ENCODE peak calls at places on chromosomes 6 and 20, in seven cellular contexts. One of them, this sample, is unnamed.
A peak's percentile ranks its signal among the peaks of the same experiment; 100 is the strongest.

GRCh38 chr6:39416728-39417127 is 94.2 kb upstream of the KCNK16 start:
- DNase-seq in mucosa of descending colon: no peak
- DNase-seq in GM23338: no peak
- DNase-seq in AG04450: no peak
- DNase-seq in astrocyte of the spinal cord: peak; percentile 73
- DNase-seq in brain microvascular endothelial cell: peak; percentile 77
- DNase-seq in HCT116: no peak
- DNase-seq in this sample: no peak

GRCh38 chr6:13695217-13695616 is 16.4 kb downstream of the RANBP9 start:
- DNase-seq in HCT116: no peak
- DNase-seq in brain microvascular endothelial cell: no peak
- DNase-seq in astrocyte of the spinal cord: no peak
- DNase-seq in mucosa of descending colon: no peak
- DNase-seq in GM23338: no peak
- DNase-seq in AG04450: peak; percentile 29
- DNase-seq in this sample: no peak

GRCh38 chr20:48769111-48769879 is 58.5 kb downstream of the PREX1 start:
- DNase-seq in HCT116: no peak
- DNase-seq in astrocyte of the spinal cord: no peak
- DNase-seq in GM23338: peak; percentile 41
- DNase-seq in AG04450: no peak
- DNase-seq in mucosa of descending colon: peak; percentile 21
- DNase-seq in brain microvascular endothelial cell: no peak
- DNase-seq in this sample: no peak

GRCh38 chr20:32112862-32113261 is 3.3 kb downstream of the TM9SF4 start:
- DNase-seq in brain microvascular endothelial cell: no peak
- DNase-seq in mucosa of descending colon: peak; percentile 61
- DNase-seq in astrocyte of the spinal cord: no peak
- DNase-seq in AG04450: no peak
- DNase-seq in GM23338: no peak
- DNase-seq in HCT116: no peak
- DNase-seq in this sample: no peak

GRCh38 chr6:100881707-100882040 is 545 bp upstream of the ASCC3 start:
- DNase-seq in mucosa of descending colon: no peak
- DNase-seq in brain microvascular endothelial cell: no peak
- DNase-seq in AG04450: no peak
- DNase-seq in astrocyte of the spinal cord: no peak
- DNase-seq in HCT116: no peak
- DNase-seq in GM23338: no peak
- DNase-seq in this sample: no peak

GRCh38 chr6:5422321-5422915 is 161.1 kb downstream of the FARS2 start:
- DNase-seq in astrocyte of the spinal cord: peak; percentile 59
- DNase-seq in HCT116: peak; percentile 7
- DNase-seq in AG04450: peak; percentile 21
- DNase-seq in mucosa of descending colon: peak; percentile 35
- DNase-seq in brain microvascular endothelial cell: peak; percentile 47
- DNase-seq in GM23338: peak; percentile 76
- DNase-seq in this sample: peak; percentile 36

GRCh38 chr6:41258196-41258493 is 28.3 kb downstream of the TREM1 start:
- DNase-seq in mucosa of descending colon: no peak
- DNase-seq in brain microvascular endothelial cell: no peak
- DNase-seq in AG04450: no peak
- DNase-seq in HCT116: no peak
- DNase-seq in GM23338: no peak
- DNase-seq in astrocyte of the spinal cord: no peak
- DNase-seq in this sample: no peak

GRCh38 chr6:125444234-125444949 is 142.6 kb upstream of the HDDC2 start:
- DNase-seq in HCT116: no peak
- DNase-seq in astrocyte of the spinal cord: peak; percentile 40
- DNase-seq in AG04450: no peak
- DNase-seq in mucosa of descending colon: peak; percentile 27
- DNase-seq in brain microvascular endothelial cell: peak; percentile 43
- DNase-seq in GM23338: no peak
- DNase-seq in this sample: no peak

GRCh38 chr6:25601797-25602679 is 50.0 kb upstream of the SCGN start:
- DNase-seq in AG04450: peak; percentile 15
- DNase-seq in mucosa of descending colon: no peak
- DNase-seq in HCT116: peak; percentile 28
- DNase-seq in GM23338: peak; percentile 73
- DNase-seq in brain microvascular endothelial cell: no peak
- DNase-seq in astrocyte of the spinal cord: peak; percentile 66
- DNase-seq in this sample: peak; percentile 40

GRCh38 chr6:28922004-28922840 is 1.6 kb downstream of the TRIM27 start:
- DNase-seq in HCT116: peak; percentile 62
- DNase-seq in mucosa of descending colon: no peak
- DNase-seq in GM23338: no peak
- DNase-seq in AG04450: no peak
- DNase-seq in astrocyte of the spinal cord: peak; percentile 22
- DNase-seq in brain microvascular endothelial cell: peak; percentile 19
- DNase-seq in this sample: peak; percentile 25

GRCh38 chr20:19885981-19886665 is 128.1 kb downstream of the RIN2 start:
- DNase-seq in brain microvascular endothelial cell: peak; percentile 16
- DNase-seq in GM23338: peak; percentile 7
- DNase-seq in mucosa of descending colon: peak; percentile 85
- DNase-seq in astrocyte of the spinal cord: no peak
- DNase-seq in AG04450: no peak
- DNase-seq in HCT116: no peak
- DNase-seq in this sample: peak; percentile 51

GRCh38 chr6:84789170-84789569 is 24.8 kb upstream of the TBX18 start:
- DNase-seq in GM23338: no peak
- DNase-seq in AG04450: no peak
- DNase-seq in HCT116: no peak
- DNase-seq in brain microvascular endothelial cell: no peak
- DNase-seq in astrocyte of the spinal cord: no peak
- DNase-seq in mucosa of descending colon: no peak
- DNase-seq in this sample: no peak

GRCh38 chr6:142744836-142745235 is 200.1 kb downstream of the HIVEP2 start:
- DNase-seq in mucosa of descending colon: no peak
- DNase-seq in AG04450: no peak
- DNase-seq in brain microvascular endothelial cell: peak; percentile 29
- DNase-seq in astrocyte of the spinal cord: no peak
- DNase-seq in GM23338: no peak
- DNase-seq in HCT116: no peak
- DNase-seq in this sample: peak; percentile 27

GRCh38 chr6:22926613-22927348 is 357.4 kb downstream of the HDGFL1 start:
- DNase-seq in astrocyte of the spinal cord: no peak
- DNase-seq in mucosa of descending colon: no peak
- DNase-seq in AG04450: no peak
- DNase-seq in brain microvascular endothelial cell: no peak
- DNase-seq in GM23338: peak; percentile 12
- DNase-seq in HCT116: no peak
- DNase-seq in this sample: no peak

GRCh38 chr6:158737710-158738615 is 81.2 kb downstream of the EZR start:
- DNase-seq in brain microvascular endothelial cell: peak; percentile 48
- DNase-seq in HCT116: peak; percentile 92
- DNase-seq in astrocyte of the spinal cord: peak; percentile 13
- DNase-seq in AG04450: no peak
- DNase-seq in mucosa of descending colon: peak; percentile 48
- DNase-seq in GM23338: no peak
- DNase-seq in this sample: peak; percentile 42

GRCh38 chr6:82371799-82372508 is 8.3 kb downstream of the TPBG start:
- DNase-seq in mucosa of descending colon: no peak
- DNase-seq in GM23338: no peak
- DNase-seq in AG04450: no peak
- DNase-seq in astrocyte of the spinal cord: peak; percentile 47
- DNase-seq in HCT116: no peak
- DNase-seq in brain microvascular endothelial cell: no peak
- DNase-seq in this sample: peak; percentile 33

GRCh38 chr20:31523361-31524283 is 9.4 kb downstream of the HM13 start:
- DNase-seq in mucosa of descending colon: no peak
- DNase-seq in brain microvascular endothelial cell: no peak
- DNase-seq in AG04450: no peak
- DNase-seq in HCT116: no peak
- DNase-seq in GM23338: no peak
- DNase-seq in astrocyte of the spinal cord: peak; percentile 35
- DNase-seq in this sample: no peak

GRCh38 chr6:169963581-169964297 is 212.3 kb downstream of the ERMARD start:
- DNase-seq in mucosa of descending colon: no peak
- DNase-seq in HCT116: no peak
- DNase-seq in AG04450: no peak
- DNase-seq in brain microvascular endothelial cell: no peak
- DNase-seq in GM23338: no peak
- DNase-seq in astrocyte of the spinal cord: no peak
- DNase-seq in this sample: no peak

GRCh38 chr6:110853754-110854477 is 20.7 kb upstream of the AMD1 start:
- DNase-seq in AG04450: no peak
- DNase-seq in brain microvascular endothelial cell: no peak
- DNase-seq in mucosa of descending colon: no peak
- DNase-seq in HCT116: no peak
- DNase-seq in astrocyte of the spinal cord: no peak
- DNase-seq in GM23338: no peak
- DNase-seq in this sample: no peak

GRCh38 chr20:45863543-45864470 is 6.4 kb downstream of the ZSWIM3 start:
- DNase-seq in brain microvascular endothelial cell: no peak
- DNase-seq in HCT116: no peak
- DNase-seq in mucosa of descending colon: no peak
- DNase-seq in AG04450: no peak
- DNase-seq in astrocyte of the spinal cord: no peak
- DNase-seq in GM23338: no peak
- DNase-seq in this sample: no peak

GRCh38 chr20:1377341-1377871 is 15.4 kb downstream of the FKBP1A start:
- DNase-seq in GM23338: no peak
- DNase-seq in brain microvascular endothelial cell: no peak
- DNase-seq in mucosa of descending colon: no peak
- DNase-seq in astrocyte of the spinal cord: no peak
- DNase-seq in HCT116: no peak
- DNase-seq in AG04450: no peak
- DNase-seq in this sample: no peak

DNA sequence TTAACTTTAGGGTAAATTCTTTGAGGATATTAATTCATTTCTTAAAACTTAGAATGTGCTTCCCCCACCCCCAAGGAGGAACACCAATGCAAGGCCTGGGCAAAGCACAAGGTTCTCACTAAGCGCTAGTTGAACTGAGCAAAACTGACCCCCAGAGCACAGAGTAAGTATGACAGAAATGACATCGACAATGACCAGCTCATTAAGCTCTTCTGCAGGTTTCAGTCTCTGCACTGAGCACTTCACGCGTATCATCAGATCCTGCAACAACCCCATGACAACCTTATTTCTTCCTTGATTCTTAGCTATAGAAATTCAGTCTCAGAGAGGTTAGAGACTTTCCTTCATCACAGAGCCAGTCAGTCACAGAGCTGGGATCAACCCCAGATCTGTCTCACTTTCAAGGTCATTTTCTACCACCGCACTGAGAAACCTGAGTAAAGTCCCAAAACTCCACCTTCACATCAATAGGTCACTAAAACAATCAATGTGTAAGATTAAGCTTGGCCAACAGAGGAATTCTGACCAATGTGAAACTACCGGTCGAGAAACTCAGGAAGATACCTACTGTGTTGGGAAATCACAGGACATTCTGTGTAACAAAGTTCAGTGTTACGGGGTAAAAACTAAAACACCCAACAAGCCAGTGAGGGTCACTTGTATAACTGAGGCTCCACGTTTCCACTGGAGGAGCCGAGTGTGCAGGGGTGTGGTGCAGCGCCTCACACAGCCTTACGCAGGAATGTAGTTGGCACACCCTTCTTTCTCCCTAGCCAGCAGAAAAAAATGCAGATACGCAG is 129.0 kb upstream of the FOXQ1 start:
- DNase-seq in AG04450: no peak
- DNase-seq in mucosa of descending colon: no peak
- DNase-seq in astrocyte of the spinal cord: no peak
- DNase-seq in brain microvascular endothelial cell: no peak
- DNase-seq in HCT116: no peak
- DNase-seq in GM23338: no peak
- DNase-seq in this sample: no peak
- TF ChIP-seq CTCF in AG04450: no peak
- TF ChIP-seq CTCF in mucosa of descending colon: no peak
- TF ChIP-seq CTCF in astrocyte of the spinal cord: no peak
- TF ChIP-seq CTCF in brain microvascular endothelial cell: no peak
- TF ChIP-seq CTCF in HCT116: no peak
- TF ChIP-seq CTCF in GM23338: peak; percentile 25
- TF ChIP-seq CTCF in this sample: no peak

DNA sequence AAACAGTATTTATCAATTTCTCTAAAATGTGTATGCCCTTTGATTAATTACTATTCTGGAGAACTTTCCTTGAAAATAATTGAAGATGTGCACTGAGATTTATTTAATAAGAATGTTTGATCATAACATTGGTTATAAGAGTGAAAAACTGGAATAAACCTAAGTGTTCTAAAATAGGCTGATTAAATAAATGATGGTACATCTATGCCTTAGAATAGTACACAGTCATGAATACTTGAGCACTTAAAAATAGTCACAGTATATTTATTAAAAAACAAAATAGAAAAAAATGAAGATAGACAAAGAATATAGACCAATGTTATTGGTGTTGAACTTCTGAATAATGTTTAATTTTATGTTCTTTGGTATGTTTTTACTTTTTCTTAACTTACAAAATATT is 93.0 kb downstream of the ZNF217 start:
- DNase-seq in astrocyte of the spinal cord: no peak
- DNase-seq in brain microvascular endothelial cell: no peak
- DNase-seq in mucosa of descending colon: no peak
- DNase-seq in HCT116: no peak
- DNase-seq in GM23338: no peak
- DNase-seq in AG04450: no peak
- DNase-seq in this sample: no peak
- TF ChIP-seq CTCF in astrocyte of the spinal cord: no peak
- TF ChIP-seq CTCF in brain microvascular endothelial cell: no peak
- TF ChIP-seq CTCF in mucosa of descending colon: no peak
- TF ChIP-seq CTCF in HCT116: no peak
- TF ChIP-seq CTCF in GM23338: no peak
- TF ChIP-seq CTCF in AG04450: no peak
- TF ChIP-seq CTCF in this sample: no peak

GRCh38 chr6:34062815-34063214 is 83.1 kb downstream of the GRM4 start:
- DNase-seq in HCT116: no peak
- DNase-seq in mucosa of descending colon: no peak
- DNase-seq in astrocyte of the spinal cord: no peak
- DNase-seq in brain microvascular endothelial cell: no peak
- DNase-seq in GM23338: peak; percentile 65
- DNase-seq in AG04450: no peak
- DNase-seq in this sample: no peak
- TF ChIP-seq CTCF in HCT116: no peak
- TF ChIP-seq CTCF in mucosa of descending colon: no peak
- TF ChIP-seq CTCF in astrocyte of the spinal cord: peak; percentile 4
- TF ChIP-seq CTCF in brain microvascular endothelial cell: peak; percentile 54
- TF ChIP-seq CTCF in GM23338: peak; percentile 39
- TF ChIP-seq CTCF in AG04450: peak; percentile 30
- TF ChIP-seq CTCF in this sample: peak; percentile 57

DNA sequence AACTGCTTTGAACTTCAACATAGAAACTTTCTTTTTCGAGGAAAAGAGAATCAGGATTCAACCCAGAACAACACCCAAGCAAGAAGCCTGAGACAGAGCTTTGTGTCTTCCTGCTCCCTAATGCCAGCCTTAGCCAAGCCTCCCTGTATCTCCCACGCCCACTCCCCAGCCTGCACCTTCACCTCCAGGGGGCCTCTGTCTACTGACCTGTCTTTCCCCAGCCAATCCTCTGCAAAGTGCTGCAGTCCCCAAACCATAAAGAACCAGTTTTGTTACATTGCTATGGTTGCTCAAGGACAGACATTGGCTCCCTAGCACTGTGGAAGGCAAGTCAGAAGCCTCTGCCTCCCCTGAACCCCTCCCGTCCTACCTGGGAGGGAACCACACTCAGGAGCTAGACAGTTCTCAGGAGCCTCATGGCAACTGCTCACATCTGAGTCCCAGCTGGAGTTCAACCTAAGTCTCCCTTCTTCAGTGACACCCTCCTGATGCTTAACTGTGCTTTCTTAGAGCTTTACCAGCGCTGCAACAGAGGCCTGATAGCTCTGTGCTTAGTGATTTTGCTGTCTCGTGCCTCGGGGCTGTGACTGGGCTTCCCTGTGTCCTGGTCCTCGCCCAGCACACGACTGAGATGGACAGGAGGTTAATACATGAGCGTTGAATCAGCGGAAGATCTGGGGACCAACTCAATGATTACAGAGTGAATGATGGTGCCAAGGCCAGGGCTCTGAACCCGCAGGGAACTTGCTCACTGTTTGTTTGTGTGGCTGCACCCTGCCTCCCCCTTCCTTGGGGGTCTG is 101.5 kb upstream of the DUSP22 start:
- DNase-seq in AG04450: no peak
- DNase-seq in GM23338: peak; percentile 33
- DNase-seq in mucosa of descending colon: no peak
- DNase-seq in HCT116: no peak
- DNase-seq in brain microvascular endothelial cell: no peak
- DNase-seq in astrocyte of the spinal cord: no peak
- DNase-seq in this sample: no peak
- TF ChIP-seq CTCF in AG04450: peak; percentile 5
- TF ChIP-seq CTCF in GM23338: peak; percentile 48
- TF ChIP-seq CTCF in mucosa of descending colon: no peak
- TF ChIP-seq CTCF in HCT116: no peak
- TF ChIP-seq CTCF in brain microvascular endothelial cell: peak; percentile 16
- TF ChIP-seq CTCF in astrocyte of the spinal cord: peak; percentile 7
- TF ChIP-seq CTCF in this sample: no peak